ENCODE peak calls at places on chromosomes 6 and 20, in seven cellular contexts. V is brain microvascular endothelial cell, O is KG1, N is NCI-H1105, H is HT-29, T is ELF-1, I is NCI-H460. S is an unnamed sample.

GRCh38 chr20:20740595-20740994 is 28.2 kb upstream of the RALGAPA2 start:
- DNase-seq in H (no peak), O (no peak), I (no peak), N (no peak), T (no peak), V (no peak), S (no peak)

GRCh38 chr6:41451515-41452163 is 94.5 kb upstream of the FOXP4 start:
- DNase-seq in T (no peak), H (no peak), V (no peak), N (no peak), I (no peak), O (no peak), S (peak; percentile 57)

GRCh38 chr6:19934996-19935591 is 97.9 kb downstream of the ID4 start:
- DNase-seq in I (no peak), V (no peak), H (no peak), O (no peak), N (no peak), T (no peak), S (no peak)

GRCh38 chr6:116932496-116932895 is 55.5 kb downstream of the RFX6 start:
- DNase-seq in T (no peak), I (no peak), V (no peak), N (no peak), O (no peak), H (no peak), S (no peak)

GRCh38 chr20:9294081-9294480 is 220.3 kb upstream of the LAMP5 start:
- DNase-seq in N (no peak), O (no peak), I (peak; percentile 21), T (no peak), V (peak; percentile 41), H (peak; percentile 44), S (peak; percentile 68)

GRCh38 chr20:61306935-61307475 is 54.9 kb downstream of the CDH4 start:
- DNase-seq in O (no peak), H (no peak), N (no peak), I (no peak), T (no peak), V (no peak), S (no peak)

GRCh38 chr20:37404461-37404881 is 58.5 kb downstream of the SRC start:
- DNase-seq in I (no peak), N (no peak), H (no peak), O (no peak), V (no peak), T (no peak), S (no peak)

GRCh38 chr6:257031-257725 is 35.1 kb upstream of the DUSP22 start:
- DNase-seq in I (no peak), H (no peak), V (no peak), N (no peak), O (no peak), T (no peak), S (peak; percentile 29)

GRCh38 chr6:105204331-105204730 is 24.5 kb upstream of the POPDC3 start:
- DNase-seq in I (no peak), O (no peak), N (no peak), H (no peak), T (no peak), V (no peak), S (no peak)

GRCh38 chr6:158818008-158818579 is 1.1 kb downstream of the EZR start:
- DNase-seq in I (peak; percentile 69), V (peak; percentile 48), O (no peak), T (peak; percentile 80), H (peak; percentile 83), N (peak; percentile 88), S (peak; percentile 80)

GRCh38 chr6:143449731-143450452 is 603 bp downstream of the ADAT2 start:
- DNase-seq in O (peak; percentile 66), H (peak; percentile 59), T (peak; percentile 28), N (no peak), V (peak; percentile 45), I (no peak), S (peak; percentile 38)

GRCh38 chr6:10510592-10511367 is 10.4 kb upstream of the GCNT2 start:
- DNase-seq in V (peak; percentile 18), H (peak; percentile 76), I (peak; percentile 65), O (peak; percentile 14), T (peak; percentile 72), N (peak; percentile 61), S (peak; percentile 28)

GRCh38 chr6:34806738-34807453 is 15.0 kb downstream of the BLTP3A start:
- DNase-seq in O (no peak), N (no peak), T (no peak), V (peak; percentile 51), I (no peak), H (no peak), S (peak; percentile 4)

GRCh38 chr6:108169801-108170606 is 4.2 kb downstream of the NR2E1 start:
- DNase-seq in O (no peak), T (peak; percentile 18), I (no peak), N (no peak), V (no peak), H (no peak), S (no peak)

GRCh38 chr6:147514831-147515230 is 6.3 kb downstream of the SAMD5 start:
- DNase-seq in H (no peak), I (no peak), V (no peak), N (no peak), O (no peak), T (no peak), S (no peak)

GRCh38 chr6:33192671-33193602 is 670 bp upstream of the COL11A2 start:
- DNase-seq in O (no peak), N (peak; percentile 37), T (no peak), I (no peak), H (no peak), V (no peak), S (no peak)

GRCh38 chr20:12056836-12057235 is 139.1 kb downstream of the BTBD3 start:
- DNase-seq in I (no peak), N (no peak), V (peak; percentile 9), H (no peak), O (no peak), T (peak; percentile 46), S (no peak)

GRCh38 chr6:2055143-2055542 is 190.3 kb downstream of the GMDS start:
- DNase-seq in N (no peak), H (no peak), I (no peak), O (no peak), V (no peak), T (no peak), S (no peak)

GRCh38 chr6:48535569-48535968 is 424.6 kb upstream of the PTCHD4 start:
- DNase-seq in V (peak; percentile 40), H (peak; percentile 22), I (no peak), T (no peak), O (peak; percentile 59), N (no peak), S (peak; percentile 93)

GRCh38 chr20:46978871-46979536 is 84.4 kb downstream of the EYA2 start:
- DNase-seq in T (no peak), I (no peak), H (no peak), N (no peak), V (no peak), O (no peak), S (no peak)

GRCh38 chr20:58237318-58238182 is 9.1 kb upstream of the ANKRD60 start:
- DNase-seq in N (no peak), O (no peak), V (peak; percentile 35), H (no peak), I (no peak), T (no peak), S (peak; percentile 80)